ENCODE peak calls at places on chromosomes 5 and 9, in ten cellular contexts. Y, F, Q, V, H, M, I, R, X and K are unnamed samples.

GRCh38 chr9:133396952-133397351 is 20.8 kb downstream of the STKLD1 start:
- DNase-seq in X (no peak), I (no peak), Q (no peak), V (no peak), R (no peak), Y (no peak), F (peak; percentile 34), H (no peak), M (no peak), K (peak; percentile 28)

GRCh38 chr5:103139264-103139865 is 19.3 kb downstream of the PPIP5K2 start:
- DNase-seq in Q (peak; percentile 76), F (peak; percentile 84), R (peak; percentile 79), Y (peak; percentile 85), X (peak; percentile 68), H (no peak), V (peak; percentile 77), M (peak; percentile 62), I (peak; percentile 38), K (peak; percentile 90)

GRCh38 chr5:59767753-59768159 is 125.8 kb downstream of the PDE4D start:
- DNase-seq in V (no peak), F (peak; percentile 44), M (no peak), X (no peak), R (no peak), Q (no peak), Y (no peak), H (no peak), I (no peak), K (no peak)

GRCh38 chr9:101140728-101141127 is 112.2 kb downstream of the PLPPR1 start:
- DNase-seq in M (no peak), V (no peak), Y (no peak), H (no peak), Q (no peak), I (no peak), R (no peak), F (no peak), X (no peak), K (no peak)

GRCh38 chr9:132670359-132670815 is at the start of gene GTF3C4:
- DNase-seq in R (peak; percentile 94), V (peak; percentile 83), Q (peak; percentile 85), Y (peak; percentile 88), M (peak; percentile 93), I (peak; percentile 42), F (peak; percentile 83), X (peak; percentile 12), H (peak; percentile 94), K (peak; percentile 90)

GRCh38 chr5:120544043-120544442 is 79.9 kb downstream of the PRR16 start:
- DNase-seq in R (no peak), F (no peak), H (no peak), M (no peak), Q (no peak), I (no peak), Y (no peak), V (no peak), X (peak; percentile 30), K (no peak)

GRCh38 chr9:71743217-71743705 is 25.1 kb downstream of the CEMIP2 start:
- DNase-seq in Y (no peak), H (no peak), X (peak; percentile 52), M (no peak), Q (no peak), F (peak; percentile 77), R (no peak), I (no peak), V (no peak), K (no peak)

GRCh38 chr9:134666208-134666607 is 24.6 kb downstream of the COL5A1 start:
- DNase-seq in Y (no peak), I (no peak), V (no peak), H (peak; percentile 30), R (no peak), M (peak; percentile 23), X (no peak), Q (no peak), F (no peak), K (no peak)

GRCh38 chr9:70403618-70404025 is 10.8 kb downstream of the KLF9 start:
- DNase-seq in H (no peak), Y (no peak), F (peak; percentile 36), Q (no peak), I (no peak), V (no peak), R (peak; percentile 57), M (no peak), X (peak; percentile 47), K (no peak)

GRCh38 chr9:70404261-70404660 is 10.2 kb downstream of the KLF9 start:
- DNase-seq in V (no peak), F (no peak), R (peak; percentile 49), Y (no peak), I (no peak), X (no peak), M (no peak), H (no peak), Q (no peak), K (no peak)

GRCh38 chr9:70400107-70400892 is 14.2 kb downstream of the KLF9 start:
- DNase-seq in M (no peak), H (no peak), V (no peak), X (no peak), I (no peak), Q (no peak), Y (no peak), R (peak; percentile 55), F (no peak), K (no peak)

GRCh38 chr9:70403166-70403565 is 11.3 kb downstream of the KLF9 start:
- DNase-seq in I (no peak), R (peak; percentile 32), F (no peak), X (no peak), V (no peak), Q (no peak), H (no peak), Y (no peak), M (no peak), K (no peak)

GRCh38 chr9:70402213-70402612 is 12.2 kb downstream of the KLF9 start:
- DNase-seq in Y (no peak), X (no peak), F (no peak), R (no peak), H (no peak), M (no peak), I (no peak), V (no peak), Q (no peak), K (no peak)
- H3K4me3 ChIP-seq in Y (no peak overlapping the region), X (no peak overlapping the region), F (no peak overlapping the region), R (no peak overlapping the region), H (no peak overlapping the region), M (no peak overlapping the region), I (no peak overlapping the region), V (no peak overlapping the region), Q (peak overlapping the region; percentile 34), K (no peak overlapping the region)

DNA sequence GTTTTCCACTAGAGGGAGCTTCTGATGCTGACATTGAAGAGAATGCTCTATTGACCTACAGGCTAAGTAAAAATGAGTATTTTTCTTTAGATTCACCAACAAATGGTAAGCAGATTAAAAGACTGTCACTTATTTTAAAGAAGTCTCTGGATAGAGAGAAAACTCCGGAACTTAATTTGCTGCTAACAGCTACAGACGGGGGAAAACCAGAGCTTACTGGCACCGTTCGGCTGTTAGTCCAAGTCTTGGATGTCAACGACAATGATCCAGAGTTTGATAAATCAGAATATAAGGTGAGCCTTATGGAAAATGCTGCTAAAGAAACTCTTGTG is 764 bp downstream of the PCDHA11 start:
- DNase-seq in X (no peak), H (no peak), M (no peak), Q (no peak), F (no peak), I (no peak), Y (no peak), R (no peak), V (no peak), K (no peak)
- TF ChIP-seq CTCF in X (no peak), H (no peak), M (no peak), Q (no peak), F (no peak), I (no peak), Y (no peak), R (no peak), V (no peak), K (no peak)

DNA sequence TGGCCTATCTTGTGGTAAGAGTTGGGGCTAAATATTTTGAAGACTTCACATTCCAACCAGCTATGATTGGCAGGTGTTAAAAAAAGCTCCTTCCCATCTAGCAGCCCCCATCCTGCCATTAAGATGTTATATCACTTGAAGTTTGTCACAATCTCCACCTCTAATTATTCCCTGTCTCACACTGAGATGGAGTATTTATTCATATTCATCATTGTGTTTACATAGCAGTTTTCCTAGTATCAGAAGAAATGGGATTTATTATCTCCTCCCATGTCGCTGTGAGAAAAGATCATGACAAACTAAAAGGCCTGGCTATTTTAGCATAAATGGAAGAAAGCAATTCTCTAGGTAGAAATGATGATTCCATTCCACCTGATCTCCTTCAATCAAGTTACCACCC is 653.6 kb downstream of the GABRG2 start:
- DNase-seq in X (no peak), Q (no peak), R (no peak), Y (no peak), V (no peak), I (no peak), M (no peak), F (no peak), H (no peak), K (no peak)
- H3K9me3 ChIP-seq in X (peaks cover 7% of the 10 kb centered on the region), Q (peaks cover 7% of the 10 kb centered on the region), R (no peaks in the 10 kb centered on the region), Y (peaks cover 4% of the 10 kb centered on the region), V (peaks cover 7% of the 10 kb centered on the region), I (peaks cover 12% of the 10 kb centered on the region), M (peaks cover 5% of the 10 kb centered on the region), F (no peaks in the 10 kb centered on the region), H (no peaks in the 10 kb centered on the region), K (no peaks in the 10 kb centered on the region)

GRCh38 chr9:36039121-36039520 is 2.4 kb downstream of the RECK start:
- DNase-seq in R (no peak), I (no peak), X (no peak), V (no peak), M (no peak), Q (no peak), Y (no peak), F (no peak), H (no peak), K (no peak)

GRCh38 chr9:36037580-36038169 is 962 bp downstream of the RECK start:
- DNase-seq in X (no peak), R (peak; percentile 68), Q (no peak), I (no peak), Y (no peak), M (no peak), V (no peak), F (peak; percentile 44), H (no peak), K (no peak)

GRCh38 chr9:36036253-36036779 is 397 bp upstream of the RECK start:
- DNase-seq in Y (no peak), Q (no peak), H (no peak), I (no peak), F (no peak), X (no peak), R (no peak), M (no peak), V (no peak), K (no peak)

GRCh38 chr9:36034911-36035490 is 1.7 kb upstream of the RECK start:
- DNase-seq in X (peak; percentile 54), Y (no peak), H (no peak), I (no peak), M (no peak), Q (no peak), F (no peak), R (no peak), V (no peak), K (no peak)

DNA sequence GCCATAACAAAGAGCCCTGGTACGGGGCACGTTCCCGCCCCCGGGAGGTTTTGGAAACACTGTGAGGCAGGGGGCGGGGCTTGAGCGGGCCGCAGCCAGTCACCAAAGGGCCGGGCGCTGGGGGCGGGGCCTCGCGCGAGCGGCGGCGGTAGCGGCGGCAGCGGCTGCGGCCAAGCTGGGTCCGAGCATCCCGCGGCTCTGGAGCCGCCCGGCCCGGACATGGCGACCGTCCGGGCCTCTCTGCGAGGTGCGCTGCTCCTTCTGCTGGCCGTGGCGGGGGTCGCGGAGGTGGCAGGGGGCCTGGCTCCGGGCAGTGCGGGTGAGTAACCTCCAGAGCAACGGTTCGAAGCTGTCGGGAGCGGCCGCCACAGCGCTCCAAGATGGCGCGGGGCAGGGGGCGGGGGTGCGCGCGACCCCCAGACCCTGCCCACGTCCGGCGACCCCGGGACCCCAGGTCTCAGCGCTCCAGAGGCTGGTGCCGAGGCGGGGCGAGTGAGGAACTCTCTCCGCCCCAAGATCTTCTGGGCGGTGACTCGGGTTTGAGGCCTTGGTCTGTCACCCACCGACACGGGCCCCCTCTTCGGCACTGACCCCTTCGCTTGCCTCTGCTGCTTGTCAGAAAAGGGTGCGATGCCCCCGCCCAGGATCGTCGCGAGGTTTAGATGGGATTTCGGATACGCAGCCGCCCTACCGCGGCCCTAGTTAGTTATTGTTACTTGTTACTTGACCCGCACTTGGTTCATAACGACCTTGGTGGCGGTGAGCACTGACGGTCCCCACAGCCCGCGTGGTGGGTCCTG is at the start of gene RECK:
- DNase-seq in Y (peak; percentile 85), X (peak; percentile 84), M (peak; percentile 93), V (peak; percentile 83), H (peak; percentile 94), I (peak; percentile 68), R (peak; percentile 93), F (peak; percentile 87), Q (peak; percentile 92), K (peak; percentile 92)
- H3K4me3 ChIP-seq in Y (peak within 1 kb of the TSS; percentile 71), X (peak within 1 kb of the TSS; percentile 97), M (peak within 1 kb of the TSS; percentile 67), V (peak within 1 kb of the TSS; percentile 67), H (peak within 1 kb of the TSS; percentile 86), I (peak within 1 kb of the TSS; percentile 89), R (peak within 1 kb of the TSS; percentile 89), F (peak within 1 kb of the TSS; percentile 78), Q (peak within 1 kb of the TSS; percentile 97), K (peak within 1 kb of the TSS; percentile 92)